ENCODE peak calls at places on chromosomes 12 and 14, in nine cellular contexts. R is adrenal gland, K is body of pancreas, S is lower leg skin, F is uterus, U is tibial nerve, D is IMR-90, Q is vagina, B is ovary. A is an unnamed sample.

GRCh38 chr14:22838631-22839041 is 2.3 kb downstream of the MMP14 start:
- DNase-seq in R (no peak), K (no peak), S (no peak), F (peak; percentile 60), U (no peak), D (peak; percentile 66), Q (no peak), B (no peak), A (no peak)

GRCh38 chr14:99655521-99655920 is 10.6 kb downstream of the HHIPL1 start:
- DNase-seq in R (no peak), K (no peak), S (no peak), F (no peak), U (no peak), D (peak; percentile 71), Q (no peak), B (no peak), A (no peak)

GRCh38 chr12:78928200-78929074 is 63.9 kb downstream of the SYT1 start:
- DNase-seq in R (no peak), K (no peak), S (no peak), F (no peak), U (no peak), D (peak; percentile 93), Q (no peak), B (no peak), A (no peak)

GRCh38 chr12:2640709-2641108 is 154.1 kb upstream of the FKBP4 start:
- DNase-seq in R (peak; percentile 90), K (no peak), S (peak; percentile 46), F (peak; percentile 64), U (no peak), D (peak; percentile 99), Q (no peak), B (no peak), A (no peak)

GRCh38 chr12:45409966-45410365 is 194.1 kb downstream of the ANO6 start:
- DNase-seq in R (peak; percentile 17), K (no peak), S (no peak), F (no peak), U (no peak), D (peak; percentile 93), Q (no peak), B (peak; percentile 31), A (peak; percentile 68)

GRCh38 chr12:2195085-2195484 is 142.3 kb downstream of the CACNA1C start:
- DNase-seq in R (no peak), K (no peak), S (no peak), F (no peak), U (no peak), D (no peak), Q (no peak), B (no peak), A (no peak)

GRCh38 chr12:34212651-34213050 is 190.4 kb downstream of the ALG10 start:
- DNase-seq in R (no peak), K (no peak), S (no peak), F (no peak), U (no peak), D (no peak), Q (no peak), B (no peak), A (no peak)

GRCh38 chr12:104524026-104524425 is 67.3 kb downstream of the CHST11 start:
- DNase-seq in R (no peak), K (no peak), S (no peak), F (no peak), U (no peak), D (no peak), Q (no peak), B (no peak), A (no peak)

GRCh38 chr14:105492051-105492965 is 1.3 kb downstream of the TEDC1 start:
- DNase-seq in R (no peak), K (peak; percentile 40), S (peak; percentile 43), F (peak; percentile 38), U (no peak), D (no peak), Q (no peak), B (no peak), A (peak; percentile 41)

DNA sequence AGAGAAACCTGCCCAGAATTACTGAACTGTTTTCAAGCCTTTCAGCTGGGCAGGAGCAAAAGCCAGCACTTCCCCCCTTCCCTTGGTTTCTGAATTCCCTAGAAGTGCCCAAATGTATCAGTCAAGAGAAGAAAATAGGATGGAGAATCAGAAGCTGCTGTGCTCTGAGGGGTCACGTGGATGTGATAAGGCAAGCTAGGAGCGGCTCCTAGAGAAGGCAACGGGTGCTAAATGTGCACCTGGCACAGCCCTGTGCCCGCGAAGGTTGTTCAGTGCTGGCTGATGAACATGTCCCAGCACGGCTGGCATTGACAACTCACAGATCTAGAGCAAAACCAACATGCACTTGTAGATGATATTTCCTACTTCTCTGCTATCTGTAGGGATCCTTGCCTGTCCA is 8.3 kb downstream of the EMG1 start:
- DNase-seq in R (no peak), K (no peak), S (no peak), F (no peak), U (no peak), D (no peak), Q (no peak), B (no peak), A (no peak)
- TF ChIP-seq POLR2A in R (no peak), K (no peak), S (no peak), F (no peak), U (no peak), D (no peak), Q (no peak), B (no peak), A (no peak)

DNA sequence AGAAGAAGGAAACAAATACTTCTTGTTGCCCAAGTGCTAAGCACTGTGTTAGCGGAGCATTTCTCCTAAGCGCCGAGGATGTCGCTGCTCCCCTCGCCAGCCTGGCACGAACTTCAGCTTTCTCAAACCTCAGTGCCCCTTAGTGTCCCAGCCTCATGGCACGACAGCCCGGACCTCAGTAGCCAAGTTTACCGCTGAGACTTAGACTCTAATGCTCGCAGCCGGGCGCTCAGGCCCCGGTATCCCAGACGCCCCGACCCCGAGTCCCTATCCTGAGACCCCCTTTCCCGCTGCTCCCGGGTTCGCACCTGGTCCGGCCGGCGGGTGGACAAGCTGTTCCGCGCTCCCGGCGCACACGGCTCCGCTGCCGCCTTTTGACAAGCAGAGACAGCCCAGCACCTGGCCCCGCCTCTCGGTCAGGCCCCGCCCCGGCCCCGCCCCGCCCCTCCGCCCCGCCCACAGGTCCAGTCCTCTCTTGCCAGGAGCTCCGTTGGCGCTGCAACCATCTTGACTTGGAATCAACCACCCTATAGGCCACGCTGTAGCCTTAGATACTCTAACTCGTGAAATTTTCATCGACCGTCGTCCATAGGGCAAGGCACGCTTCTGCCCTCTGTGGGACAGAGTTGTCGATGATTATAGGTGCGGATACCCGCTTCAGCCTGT is at the start of gene VDR:
- DNase-seq in R (peak; percentile 85), K (peak; percentile 85), S (peak; percentile 76), F (peak; percentile 74), U (peak; percentile 42), D (peak; percentile 65), Q (peak; percentile 93), B (peak; percentile 72), A (peak; percentile 63)
- TF ChIP-seq POLR2A in R (no peak), K (peak; percentile 80), S (no peak), F (peak; percentile 27), U (peak; percentile 52), D (no peak), Q (peak; percentile 66), B (no peak), A (peak; percentile 79)

DNA sequence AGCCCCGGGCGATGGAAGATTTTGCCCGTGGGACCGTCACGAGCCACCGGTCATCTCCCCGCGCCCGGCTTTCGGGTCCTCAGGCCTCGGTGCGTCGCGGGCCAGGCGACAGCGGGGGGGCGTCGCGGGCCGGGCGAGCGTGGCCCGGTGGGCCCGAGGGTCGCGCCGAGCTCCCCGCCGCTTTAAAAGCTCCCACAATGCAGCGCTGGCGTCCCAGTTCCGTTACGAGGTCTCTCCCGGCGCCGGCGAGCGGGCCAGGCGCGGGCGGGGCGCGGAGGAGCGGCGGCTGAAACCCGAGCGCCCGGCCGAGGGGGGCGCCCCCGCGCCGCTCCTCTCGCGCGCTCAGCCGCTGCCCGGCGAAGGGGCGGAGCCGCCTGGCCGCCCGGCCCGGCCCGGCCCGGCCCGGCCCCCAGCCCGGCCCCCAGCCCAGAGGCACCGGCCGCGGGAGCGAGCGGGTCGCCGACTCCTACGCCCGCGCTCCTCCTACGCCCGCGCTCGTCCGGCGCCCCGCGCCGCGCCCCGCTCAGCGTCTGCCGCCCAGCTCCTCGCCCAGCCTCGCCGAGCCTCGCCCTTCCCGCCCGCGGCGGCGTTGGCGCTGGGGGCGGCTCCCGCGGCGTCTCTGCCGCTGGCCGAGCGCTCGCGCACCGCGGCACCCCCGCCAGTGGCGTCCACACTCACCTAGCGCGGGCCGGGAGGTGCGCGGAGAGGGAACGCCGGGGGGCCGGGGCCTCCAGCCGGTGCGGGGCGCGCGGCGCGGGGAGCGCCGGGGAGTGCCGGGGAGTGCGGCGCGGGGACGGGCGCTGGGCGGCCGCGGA is at the start of gene RASSF8:
- DNase-seq in R (peak; percentile 76), K (peak; percentile 77), S (peak; percentile 29), F (peak; percentile 81), U (peak; percentile 37), D (peak; percentile 72), Q (no peak), B (peak; percentile 77), A (peak; percentile 65)
- TF ChIP-seq POLR2A in R (peak; percentile 86), K (no peak), S (no peak), F (peak; percentile 95), U (peak; percentile 79), D (peak; percentile 65), Q (peak; percentile 86), B (peak; percentile 35), A (peak; percentile 83)

GRCh38 chr12:6871052-6871957 is 1.8 kb downstream of the SPSB2 start:
- DNase-seq in R (no peak), K (no peak), S (no peak), F (no peak), U (no peak), D (no peak), Q (no peak), B (no peak), A (no peak)
- TF ChIP-seq POLR2A in R (no peak), K (peak; percentile 7), S (no peak), F (no peak), U (no peak), D (peak; percentile 0), Q (no peak), B (no peak), A (no peak)

DNA sequence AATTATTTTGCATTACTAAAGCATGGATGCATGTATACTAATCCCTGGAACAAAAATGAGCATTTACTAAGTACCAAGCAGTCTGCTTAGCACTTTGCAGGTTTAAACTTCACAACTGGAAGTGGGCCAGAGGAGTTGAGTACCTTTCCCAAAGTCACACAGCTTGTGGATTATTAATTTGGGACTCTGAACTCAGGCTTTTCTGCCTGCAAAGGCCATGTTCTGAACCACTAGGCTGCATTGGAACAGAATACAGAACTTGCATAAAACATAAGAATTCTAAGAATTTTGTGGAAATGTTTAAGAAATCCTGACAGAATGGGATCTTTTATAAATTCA is 132.9 kb upstream of the AMIGO2 start:
- DNase-seq in R (no peak), K (no peak), S (no peak), F (no peak), U (no peak), D (no peak), Q (no peak), B (no peak), A (no peak)
- TF ChIP-seq POLR2A in R (no peak), K (no peak), S (no peak), F (no peak), U (no peak), D (no peak), Q (no peak), B (no peak), A (no peak)

GRCh38 chr12:95633671-95634465 is 82.6 kb upstream of the USP44 start:
- DNase-seq in R (no peak), K (no peak), S (peak; percentile 30), F (no peak), U (no peak), D (no peak), Q (no peak), B (no peak), A (no peak)
- TF ChIP-seq POLR2A in R (no peak), K (no peak), S (no peak), F (no peak), U (no peak), D (no peak), Q (no peak), B (no peak), A (no peak)

GRCh38 chr12:57461904-57462306 is 2.3 kb downstream of the GLI1 start:
- DNase-seq in R (no peak), K (no peak), S (no peak), F (no peak), U (no peak), D (peak; percentile 33), Q (no peak), B (no peak), A (no peak)
- TF ChIP-seq POLR2A in R (no peak), K (no peak), S (no peak), F (no peak), U (no peak), D (no peak), Q (no peak), B (no peak), A (no peak)

A was measured in gastrocnemius medialis.